ENCODE peak calls at places on chromosomes 2 and 18, in seven cellular contexts. X is MCF 10A; S is A549; N is HFFc6; G is DMS153; M is effector memory CD4-positive, alpha-beta T cell; T is fibroblast of pulmonary artery. Z is an unnamed sample.

GRCh38 chr2:112916625-112917024 is 5.7 kb downstream of the IL37 start:
- DNase-seq in X (no peak), S (no peak), N (no peak), G (no peak), M (no peak), T (no peak), Z (no peak)

GRCh38 chr2:212299333-212299732 is 239.3 kb downstream of the ERBB4 start:
- DNase-seq in X (no peak), S (no peak), N (no peak), G (no peak), M (no peak), T (no peak), Z (no peak)

GRCh38 chr2:177772529-177772928 is 300.0 kb downstream of the PDE11A start:
- DNase-seq in X (peak), S (peak), N (peak), G (no peak), M (no peak), T (peak), Z (peak)

GRCh38 chr2:202883987-202884675 is 12.6 kb upstream of the ICA1L start:
- DNase-seq in X (no peak), S (peak), N (peak), G (no peak), M (no peak), T (peak), Z (peak)

GRCh38 chr2:231665208-231665921 is 43.0 kb upstream of the PTMA start:
- DNase-seq in X (no peak), S (no peak), N (no peak), G (no peak), M (no peak), T (no peak), Z (no peak)

GRCh38 chr2:73063909-73064875 is 7.3 kb downstream of the SFXN5 start:
- DNase-seq in X (peak), S (peak), N (peak), G (peak), M (no peak), T (peak), Z (peak)

GRCh38 chr2:233542507-233542906 is 24.1 kb downstream of the USP40 start:
- DNase-seq in X (peak), S (no peak), N (peak), G (no peak), M (no peak), T (peak), Z (no peak)

GRCh38 chr2:78982638-78983330 is 42.7 kb upstream of the REG3G start:
- DNase-seq in X (no peak), S (no peak), N (no peak), G (no peak), M (no peak), T (no peak), Z (no peak)

GRCh38 chr18:7363338-7363737 is 132.4 kb downstream of the LRRC30 start:
- DNase-seq in X (no peak), S (no peak), N (no peak), G (no peak), M (no peak), T (no peak), Z (no peak)

GRCh38 chr2:15643791-15644588 is 52.3 kb downstream of the DDX1 start:
- DNase-seq in X (no peak), S (no peak), N (no peak), G (no peak), M (no peak), T (peak), Z (no peak)

GRCh38 chr2:68709421-68709911 is 25.1 kb upstream of the ARHGAP25 start:
- DNase-seq in X (peak), S (peak), N (peak), G (peak), M (no peak), T (peak), Z (peak)

GRCh38 chr2:100104718-100105677 is 37.4 kb downstream of the AFF3 start:
- DNase-seq in X (no peak), S (no peak), N (no peak), G (no peak), M (peak), T (no peak), Z (peak)

GRCh38 chr2:224584768-224585204 is 377 bp downstream of the CUL3 start:
- DNase-seq in X (peak), S (peak), N (no peak), G (no peak), M (peak), T (peak), Z (peak)

GRCh38 chr2:204691911-204692510 is 146.7 kb downstream of the PARD3B start:
- DNase-seq in X (peak), S (peak), N (peak), G (peak), M (no peak), T (peak), Z (peak)

GRCh38 chr2:232211743-232212686 is 166.5 kb upstream of the ALPP start:
- DNase-seq in X (no peak), S (no peak), N (no peak), G (no peak), M (no peak), T (no peak), Z (no peak)

GRCh38 chr2:115691409-115691808 is 1249.0 kb downstream of the DPP10 start:
- DNase-seq in X (no peak), S (no peak), N (no peak), G (no peak), M (no peak), T (no peak), Z (no peak)

GRCh38 chr18:67266591-67267237 is 249.8 kb downstream of the DSEL start:
- DNase-seq in X (peak), S (peak), N (peak), G (no peak), M (no peak), T (peak), Z (peak)

GRCh38 chr2:121969155-121969554 is 213.7 kb downstream of the TSN start:
- DNase-seq in X (no peak), S (no peak), N (no peak), G (no peak), M (no peak), T (peak), Z (peak)

GRCh38 chr18:43515481-43515880 is 238.2 kb upstream of the SYT4 start:
- DNase-seq in X (no peak), S (no peak), N (no peak), G (no peak), M (no peak), T (no peak), Z (no peak)

Z was measured in astrocyte of the hippocampus.